ENCODE peak calls at places on chromosomes 4 and X, in seven cellular contexts. J, G, L, X, C, I and Y are unnamed samples.

GRCh38 chr4:25666031-25666630 is 10.5 kb downstream of the SLC34A2 start:
- DNase-seq in I (no peak), G (no peak), J (no peak), X (no peak), L (no peak), C (no peak), Y (no peak)

GRCh38 chr4:38322709-38323108 is 341.3 kb upstream of the KLF3 start:
- DNase-seq in C (peak; percentile 86), X (no peak), L (no peak), I (no peak), J (peak; percentile 83), G (no peak), Y (no peak)

GRCh38 chrX:2499507-2499906 is 1.3 kb downstream of the DHRSX start:
- DNase-seq in J (no peak), L (no peak), G (no peak), X (no peak), I (no peak), C (no peak), Y (no peak)

GRCh38 chrX:64894454-64895038 is 81.7 kb downstream of the ZC4H2 start:
- DNase-seq in J (peak; percentile 33), G (no peak), L (peak; percentile 36), I (peak; percentile 31), C (peak; percentile 1), X (no peak), Y (no peak)

GRCh38 chr4:11625206-11625605 is 196.5 kb upstream of the HS3ST1 start:
- DNase-seq in C (no peak), G (no peak), X (no peak), J (no peak), I (no peak), L (no peak), Y (no peak)

GRCh38 chrX:116284383-116284782 is 113.8 kb downstream of the AGTR2 start:
- DNase-seq in C (no peak), L (no peak), J (no peak), I (no peak), X (no peak), G (no peak), Y (no peak)

GRCh38 chr4:10005632-10006031 is 15.7 kb downstream of the SLC2A9 start:
- DNase-seq in C (no peak), G (no peak), X (no peak), I (no peak), J (no peak), L (no peak), Y (no peak)

GRCh38 chr4:38179690-38180299 is 219.6 kb downstream of the PTTG2 start:
- DNase-seq in C (no peak), J (peak; percentile 71), I (peak; percentile 77), G (peak; percentile 63), X (peak; percentile 55), L (peak; percentile 61), Y (peak; percentile 76)

GRCh38 chrX:19889582-19890342 is 2.4 kb upstream of the SH3KBP1 start:
- DNase-seq in I (peak; percentile 29), J (peak; percentile 13), X (no peak), L (peak; percentile 51), C (no peak), G (no peak), Y (no peak)

GRCh38 chr4:40196724-40197281 is at the start of gene RHOH:
- DNase-seq in L (no peak), I (peak; percentile 83), C (no peak), X (peak; percentile 26), J (no peak), G (peak; percentile 64), Y (no peak)

GRCh38 chr4:41364871-41365270 is 108.1 kb downstream of the UCHL1 start:
- DNase-seq in I (no peak), C (no peak), J (peak; percentile 19), X (no peak), L (no peak), G (no peak), Y (no peak)

GRCh38 chr4:76948441-76949292 is 885 bp upstream of the SEPTIN11 start:
- DNase-seq in C (no peak), X (peak; percentile 15), J (peak; percentile 81), I (peak; percentile 62), L (peak; percentile 88), G (no peak), Y (peak; percentile 46)

GRCh38 chr4:111136438-111136837 is 513.6 kb upstream of the PITX2 start:
- DNase-seq in L (peak; percentile 29), C (peak; percentile 35), J (no peak), G (no peak), I (no peak), X (no peak), Y (no peak)

GRCh38 chrX:38004046-38004445 is 2.3 kb upstream of the SYTL5 start:
- DNase-seq in I (no peak), X (no peak), L (no peak), C (no peak), J (no peak), G (no peak), Y (no peak)

GRCh38 chr4:65670331-65671031 is at the start of gene EPHA5:
- DNase-seq in L (peak; percentile 81), G (no peak), J (peak; percentile 56), I (no peak), C (peak; percentile 63), X (no peak), Y (peak; percentile 69)

GRCh38 chr4:124936427-124936826 is 223.9 kb upstream of the ANKRD50 start:
- DNase-seq in X (no peak), C (peak; percentile 57), J (peak; percentile 33), L (peak; percentile 16), I (no peak), G (no peak), Y (no peak)

GRCh38 chrX:6226053-6226645 is 2.5 kb downstream of the NLGN4X start:
- DNase-seq in L (no peak), G (no peak), I (no peak), J (peak; percentile 7), X (no peak), C (no peak), Y (no peak)

GRCh38 chr4:76867880-76868655 is 29.9 kb downstream of the SOWAHB start:
- DNase-seq in X (no peak), I (no peak), L (peak; percentile 16), G (no peak), C (no peak), J (no peak), Y (no peak)

GRCh38 chrX:63475200-63475599 is 124.1 kb upstream of the SPIN4 start:
- DNase-seq in L (no peak), X (no peak), J (no peak), I (no peak), G (no peak), C (no peak), Y (no peak)